ENCODE peak calls at places on chromosomes 13 and 19, in nine cellular contexts. One of them, this sample, is unnamed.
A peak's percentile ranks its signal among the peaks of the same experiment; 100 is the strongest.

GRCh38 chr13:75788494-75788991 is 152.4 kb downstream of the LMO7 start:
- DNase-seq in activated T-helper 1 cell treated with Interleukin-2 at 50 U/mL for 16 hours: no peak
- DNase-seq in activated T-helper 2 cell treated with anti-CD3 and anti-CD28 coated beads, Interferon-gamma antibody, Interleukin-2, Interleukin-4, amounts not matched to agents 10 μg/mL and 5 μg/mL and 100 μg/mL, durations not matched to agents 14 hours and 24 hours and 36 hours: no peak
- DNase-seq in naive thymus-derived CD4-positive, alpha-beta T cell: no peak
- DNase-seq in NCI-H187: no peak
- DNase-seq in SHP77: no peak
- DNase-seq in effector CD4-positive, alpha-beta T cell: no peak
- DNase-seq in neural progenitor cell: no peak
- DNase-seq in H54: no peak
- DNase-seq in this sample: peak; percentile 62

GRCh38 chr19:14198384-14199376 is 7.3 kb downstream of the ADGRL1 start:
- DNase-seq in neural progenitor cell: no peak
- DNase-seq in activated T-helper 2 cell treated with anti-CD3 and anti-CD28 coated beads, Interferon-gamma antibody, Interleukin-2, Interleukin-4, amounts not matched to agents 10 μg/mL and 5 μg/mL and 100 μg/mL, durations not matched to agents 14 hours and 24 hours and 36 hours: no peak
- DNase-seq in SHP77: no peak
- DNase-seq in H54: no peak
- DNase-seq in activated T-helper 1 cell treated with Interleukin-2 at 50 U/mL for 16 hours: no peak
- DNase-seq in NCI-H187: no peak
- DNase-seq in effector CD4-positive, alpha-beta T cell: no peak
- DNase-seq in naive thymus-derived CD4-positive, alpha-beta T cell: no peak
- DNase-seq in this sample: no peak

GRCh38 chr19:16536130-16536529 is 6.1 kb downstream of the CHERP start:
- DNase-seq in NCI-H187: no peak
- DNase-seq in neural progenitor cell: no peak
- DNase-seq in activated T-helper 1 cell treated with Interleukin-2 at 50 U/mL for 16 hours: no peak
- DNase-seq in effector CD4-positive, alpha-beta T cell: no peak
- DNase-seq in activated T-helper 2 cell treated with anti-CD3 and anti-CD28 coated beads, Interferon-gamma antibody, Interleukin-2, Interleukin-4, amounts not matched to agents 10 μg/mL and 5 μg/mL and 100 μg/mL, durations not matched to agents 14 hours and 24 hours and 36 hours: no peak
- DNase-seq in naive thymus-derived CD4-positive, alpha-beta T cell: no peak
- DNase-seq in H54: no peak
- DNase-seq in SHP77: no peak
- DNase-seq in this sample: no peak

GRCh38 chr19:47790398-47790814 is 11.9 kb downstream of the SELENOW start:
- DNase-seq in SHP77: peak; percentile 78
- DNase-seq in activated T-helper 1 cell treated with Interleukin-2 at 50 U/mL for 16 hours: peak; percentile 64
- DNase-seq in activated T-helper 2 cell treated with anti-CD3 and anti-CD28 coated beads, Interferon-gamma antibody, Interleukin-2, Interleukin-4, amounts not matched to agents 10 μg/mL and 5 μg/mL and 100 μg/mL, durations not matched to agents 14 hours and 24 hours and 36 hours: peak; percentile 62
- DNase-seq in effector CD4-positive, alpha-beta T cell: peak; percentile 84
- DNase-seq in neural progenitor cell: peak; percentile 96
- DNase-seq in naive thymus-derived CD4-positive, alpha-beta T cell: peak; percentile 74
- DNase-seq in NCI-H187: peak; percentile 23
- DNase-seq in H54: peak; percentile 52
- DNase-seq in this sample: peak; percentile 84

GRCh38 chr13:21208755-21209154 is 32.3 kb downstream of the MRPL57 start:
- DNase-seq in effector CD4-positive, alpha-beta T cell: no peak
- DNase-seq in SHP77: no peak
- DNase-seq in neural progenitor cell: no peak
- DNase-seq in naive thymus-derived CD4-positive, alpha-beta T cell: no peak
- DNase-seq in activated T-helper 1 cell treated with Interleukin-2 at 50 U/mL for 16 hours: no peak
- DNase-seq in H54: no peak
- DNase-seq in NCI-H187: no peak
- DNase-seq in activated T-helper 2 cell treated with anti-CD3 and anti-CD28 coated beads, Interferon-gamma antibody, Interleukin-2, Interleukin-4, amounts not matched to agents 10 μg/mL and 5 μg/mL and 100 μg/mL, durations not matched to agents 14 hours and 24 hours and 36 hours: no peak
- DNase-seq in this sample: no peak

GRCh38 chr13:94542917-94543316 is 53.0 kb downstream of the TGDS start:
- DNase-seq in activated T-helper 1 cell treated with Interleukin-2 at 50 U/mL for 16 hours: no peak
- DNase-seq in activated T-helper 2 cell treated with anti-CD3 and anti-CD28 coated beads, Interferon-gamma antibody, Interleukin-2, Interleukin-4, amounts not matched to agents 10 μg/mL and 5 μg/mL and 100 μg/mL, durations not matched to agents 14 hours and 24 hours and 36 hours: no peak
- DNase-seq in SHP77: no peak
- DNase-seq in NCI-H187: no peak
- DNase-seq in naive thymus-derived CD4-positive, alpha-beta T cell: no peak
- DNase-seq in neural progenitor cell: no peak
- DNase-seq in H54: no peak
- DNase-seq in effector CD4-positive, alpha-beta T cell: no peak
- DNase-seq in this sample: no peak

GRCh38 chr19:51472607-51473006 is 5.7 kb upstream of the CEACAM18 start:
- DNase-seq in neural progenitor cell: no peak
- DNase-seq in activated T-helper 2 cell treated with anti-CD3 and anti-CD28 coated beads, Interferon-gamma antibody, Interleukin-2, Interleukin-4, amounts not matched to agents 10 μg/mL and 5 μg/mL and 100 μg/mL, durations not matched to agents 14 hours and 24 hours and 36 hours: no peak
- DNase-seq in effector CD4-positive, alpha-beta T cell: no peak
- DNase-seq in activated T-helper 1 cell treated with Interleukin-2 at 50 U/mL for 16 hours: no peak
- DNase-seq in NCI-H187: no peak
- DNase-seq in naive thymus-derived CD4-positive, alpha-beta T cell: no peak
- DNase-seq in H54: no peak
- DNase-seq in SHP77: no peak
- DNase-seq in this sample: no peak

GRCh38 chr13:27401210-27401609 is 23.2 kb upstream of the GTF3A start:
- DNase-seq in H54: no peak
- DNase-seq in effector CD4-positive, alpha-beta T cell: no peak
- DNase-seq in activated T-helper 2 cell treated with anti-CD3 and anti-CD28 coated beads, Interferon-gamma antibody, Interleukin-2, Interleukin-4, amounts not matched to agents 10 μg/mL and 5 μg/mL and 100 μg/mL, durations not matched to agents 14 hours and 24 hours and 36 hours: no peak
- DNase-seq in activated T-helper 1 cell treated with Interleukin-2 at 50 U/mL for 16 hours: no peak
- DNase-seq in NCI-H187: no peak
- DNase-seq in neural progenitor cell: no peak
- DNase-seq in SHP77: no peak
- DNase-seq in naive thymus-derived CD4-positive, alpha-beta T cell: no peak
- DNase-seq in this sample: no peak

GRCh38 chr13:35953537-35954206 is 177.5 kb downstream of the DCLK1 start:
- DNase-seq in naive thymus-derived CD4-positive, alpha-beta T cell: no peak
- DNase-seq in activated T-helper 1 cell treated with Interleukin-2 at 50 U/mL for 16 hours: no peak
- DNase-seq in SHP77: peak; percentile 97
- DNase-seq in activated T-helper 2 cell treated with anti-CD3 and anti-CD28 coated beads, Interferon-gamma antibody, Interleukin-2, Interleukin-4, amounts not matched to agents 10 μg/mL and 5 μg/mL and 100 μg/mL, durations not matched to agents 14 hours and 24 hours and 36 hours: no peak
- DNase-seq in effector CD4-positive, alpha-beta T cell: no peak
- DNase-seq in NCI-H187: peak; percentile 83
- DNase-seq in neural progenitor cell: peak; percentile 86
- DNase-seq in H54: peak; percentile 8
- DNase-seq in this sample: peak; percentile 95

GRCh38 chr13:76812971-76813691 is 73.1 kb downstream of the KCTD12 start:
- DNase-seq in H54: no peak
- DNase-seq in neural progenitor cell: no peak
- DNase-seq in effector CD4-positive, alpha-beta T cell: no peak
- DNase-seq in SHP77: no peak
- DNase-seq in naive thymus-derived CD4-positive, alpha-beta T cell: no peak
- DNase-seq in activated T-helper 1 cell treated with Interleukin-2 at 50 U/mL for 16 hours: no peak
- DNase-seq in activated T-helper 2 cell treated with anti-CD3 and anti-CD28 coated beads, Interferon-gamma antibody, Interleukin-2, Interleukin-4, amounts not matched to agents 10 μg/mL and 5 μg/mL and 100 μg/mL, durations not matched to agents 14 hours and 24 hours and 36 hours: no peak
- DNase-seq in NCI-H187: no peak
- DNase-seq in this sample: no peak

GRCh38 chr19:42023121-42023942 is 29.3 kb upstream of the ATP1A3 start:
- DNase-seq in effector CD4-positive, alpha-beta T cell: no peak
- DNase-seq in neural progenitor cell: peak; percentile 55
- DNase-seq in NCI-H187: no peak
- DNase-seq in naive thymus-derived CD4-positive, alpha-beta T cell: no peak
- DNase-seq in activated T-helper 2 cell treated with anti-CD3 and anti-CD28 coated beads, Interferon-gamma antibody, Interleukin-2, Interleukin-4, amounts not matched to agents 10 μg/mL and 5 μg/mL and 100 μg/mL, durations not matched to agents 14 hours and 24 hours and 36 hours: no peak
- DNase-seq in activated T-helper 1 cell treated with Interleukin-2 at 50 U/mL for 16 hours: no peak
- DNase-seq in SHP77: peak; percentile 10
- DNase-seq in H54: no peak
- DNase-seq in this sample: peak; percentile 8

GRCh38 chr19:17830567-17831418 is 9.5 kb upstream of the INSL3 start:
- DNase-seq in effector CD4-positive, alpha-beta T cell: no peak
- DNase-seq in neural progenitor cell: peak; percentile 96
- DNase-seq in H54: peak; percentile 92
- DNase-seq in activated T-helper 2 cell treated with anti-CD3 and anti-CD28 coated beads, Interferon-gamma antibody, Interleukin-2, Interleukin-4, amounts not matched to agents 10 μg/mL and 5 μg/mL and 100 μg/mL, durations not matched to agents 14 hours and 24 hours and 36 hours: peak; percentile 24
- DNase-seq in naive thymus-derived CD4-positive, alpha-beta T cell: peak; percentile 26
- DNase-seq in activated T-helper 1 cell treated with Interleukin-2 at 50 U/mL for 16 hours: no peak
- DNase-seq in NCI-H187: peak; percentile 74
- DNase-seq in SHP77: peak; percentile 84
- DNase-seq in this sample: peak; percentile 91

GRCh38 chr13:43991773-43992201 is 112.1 kb downstream of the LACC1 start:
- DNase-seq in H54: no peak
- DNase-seq in SHP77: no peak
- DNase-seq in effector CD4-positive, alpha-beta T cell: no peak
- DNase-seq in naive thymus-derived CD4-positive, alpha-beta T cell: no peak
- DNase-seq in activated T-helper 1 cell treated with Interleukin-2 at 50 U/mL for 16 hours: no peak
- DNase-seq in activated T-helper 2 cell treated with anti-CD3 and anti-CD28 coated beads, Interferon-gamma antibody, Interleukin-2, Interleukin-4, amounts not matched to agents 10 μg/mL and 5 μg/mL and 100 μg/mL, durations not matched to agents 14 hours and 24 hours and 36 hours: no peak
- DNase-seq in neural progenitor cell: no peak
- DNase-seq in NCI-H187: no peak
- DNase-seq in this sample: no peak

GRCh38 chr13:100130092-100130491 is 41.2 kb downstream of the PCCA start:
- DNase-seq in activated T-helper 1 cell treated with Interleukin-2 at 50 U/mL for 16 hours: no peak
- DNase-seq in NCI-H187: no peak
- DNase-seq in SHP77: no peak
- DNase-seq in naive thymus-derived CD4-positive, alpha-beta T cell: no peak
- DNase-seq in H54: no peak
- DNase-seq in neural progenitor cell: no peak
- DNase-seq in activated T-helper 2 cell treated with anti-CD3 and anti-CD28 coated beads, Interferon-gamma antibody, Interleukin-2, Interleukin-4, amounts not matched to agents 10 μg/mL and 5 μg/mL and 100 μg/mL, durations not matched to agents 14 hours and 24 hours and 36 hours: no peak
- DNase-seq in effector CD4-positive, alpha-beta T cell: no peak
- DNase-seq in this sample: no peak

GRCh38 chr19:7006305-7006704 is 14.9 kb downstream of the MBD3L2B start:
- DNase-seq in activated T-helper 1 cell treated with Interleukin-2 at 50 U/mL for 16 hours: no peak
- DNase-seq in effector CD4-positive, alpha-beta T cell: no peak
- DNase-seq in naive thymus-derived CD4-positive, alpha-beta T cell: no peak
- DNase-seq in SHP77: no peak
- DNase-seq in activated T-helper 2 cell treated with anti-CD3 and anti-CD28 coated beads, Interferon-gamma antibody, Interleukin-2, Interleukin-4, amounts not matched to agents 10 μg/mL and 5 μg/mL and 100 μg/mL, durations not matched to agents 14 hours and 24 hours and 36 hours: no peak
- DNase-seq in NCI-H187: no peak
- DNase-seq in H54: no peak
- DNase-seq in neural progenitor cell: no peak
- DNase-seq in this sample: no peak

GRCh38 chr13:52925775-52926285 is 77.4 kb upstream of the PCDH8 start:
- DNase-seq in SHP77: peak; percentile 79
- DNase-seq in effector CD4-positive, alpha-beta T cell: no peak
- DNase-seq in NCI-H187: peak; percentile 59
- DNase-seq in activated T-helper 2 cell treated with anti-CD3 and anti-CD28 coated beads, Interferon-gamma antibody, Interleukin-2, Interleukin-4, amounts not matched to agents 10 μg/mL and 5 μg/mL and 100 μg/mL, durations not matched to agents 14 hours and 24 hours and 36 hours: no peak
- DNase-seq in naive thymus-derived CD4-positive, alpha-beta T cell: no peak
- DNase-seq in neural progenitor cell: no peak
- DNase-seq in activated T-helper 1 cell treated with Interleukin-2 at 50 U/mL for 16 hours: no peak
- DNase-seq in H54: no peak
- DNase-seq in this sample: peak; percentile 87

GRCh38 chr13:114054269-114054668 is 78.2 kb downstream of the RASA3 start:
- DNase-seq in effector CD4-positive, alpha-beta T cell: no peak
- DNase-seq in NCI-H187: no peak
- DNase-seq in SHP77: no peak
- DNase-seq in activated T-helper 1 cell treated with Interleukin-2 at 50 U/mL for 16 hours: no peak
- DNase-seq in activated T-helper 2 cell treated with anti-CD3 and anti-CD28 coated beads, Interferon-gamma antibody, Interleukin-2, Interleukin-4, amounts not matched to agents 10 μg/mL and 5 μg/mL and 100 μg/mL, durations not matched to agents 14 hours and 24 hours and 36 hours: no peak
- DNase-seq in neural progenitor cell: no peak
- DNase-seq in naive thymus-derived CD4-positive, alpha-beta T cell: no peak
- DNase-seq in H54: peak; percentile 65
- DNase-seq in this sample: no peak

GRCh38 chr13:97432232-97432916 is 1.6 kb upstream of the RAP2A start:
- DNase-seq in NCI-H187: no peak
- DNase-seq in activated T-helper 2 cell treated with anti-CD3 and anti-CD28 coated beads, Interferon-gamma antibody, Interleukin-2, Interleukin-4, amounts not matched to agents 10 μg/mL and 5 μg/mL and 100 μg/mL, durations not matched to agents 14 hours and 24 hours and 36 hours: no peak
- DNase-seq in naive thymus-derived CD4-positive, alpha-beta T cell: no peak
- DNase-seq in effector CD4-positive, alpha-beta T cell: no peak
- DNase-seq in neural progenitor cell: no peak
- DNase-seq in activated T-helper 1 cell treated with Interleukin-2 at 50 U/mL for 16 hours: no peak
- DNase-seq in SHP77: no peak
- DNase-seq in H54: no peak
- DNase-seq in this sample: peak; percentile 22

GRCh38 chr19:38944981-38945506 is 14.3 kb downstream of the MRPS12 start:
- DNase-seq in NCI-H187: no peak
- DNase-seq in H54: no peak
- DNase-seq in naive thymus-derived CD4-positive, alpha-beta T cell: no peak
- DNase-seq in activated T-helper 1 cell treated with Interleukin-2 at 50 U/mL for 16 hours: no peak
- DNase-seq in effector CD4-positive, alpha-beta T cell: no peak
- DNase-seq in neural progenitor cell: no peak
- DNase-seq in activated T-helper 2 cell treated with anti-CD3 and anti-CD28 coated beads, Interferon-gamma antibody, Interleukin-2, Interleukin-4, amounts not matched to agents 10 μg/mL and 5 μg/mL and 100 μg/mL, durations not matched to agents 14 hours and 24 hours and 36 hours: no peak
- DNase-seq in SHP77: peak; percentile 72
- DNase-seq in this sample: no peak

GRCh38 chr13:30133554-30133912 is 173.8 kb downstream of the KATNAL1 start:
- DNase-seq in activated T-helper 2 cell treated with anti-CD3 and anti-CD28 coated beads, Interferon-gamma antibody, Interleukin-2, Interleukin-4, amounts not matched to agents 10 μg/mL and 5 μg/mL and 100 μg/mL, durations not matched to agents 14 hours and 24 hours and 36 hours: no peak
- DNase-seq in activated T-helper 1 cell treated with Interleukin-2 at 50 U/mL for 16 hours: no peak
- DNase-seq in effector CD4-positive, alpha-beta T cell: no peak
- DNase-seq in H54: no peak
- DNase-seq in SHP77: no peak
- DNase-seq in neural progenitor cell: no peak
- DNase-seq in naive thymus-derived CD4-positive, alpha-beta T cell: no peak
- DNase-seq in NCI-H187: no peak
- DNase-seq in this sample: no peak

GRCh38 chr13:40777166-40777956 is 6.4 kb upstream of the MRPS31 start:
- DNase-seq in NCI-H187: no peak
- DNase-seq in H54: no peak
- DNase-seq in effector CD4-positive, alpha-beta T cell: peak; percentile 11
- DNase-seq in naive thymus-derived CD4-positive, alpha-beta T cell: no peak
- DNase-seq in activated T-helper 2 cell treated with anti-CD3 and anti-CD28 coated beads, Interferon-gamma antibody, Interleukin-2, Interleukin-4, amounts not matched to agents 10 μg/mL and 5 μg/mL and 100 μg/mL, durations not matched to agents 14 hours and 24 hours and 36 hours: peak; percentile 36
- DNase-seq in neural progenitor cell: peak; percentile 66
- DNase-seq in activated T-helper 1 cell treated with Interleukin-2 at 50 U/mL for 16 hours: no peak
- DNase-seq in SHP77: peak; percentile 68
- DNase-seq in this sample: peak; percentile 79

GRCh38 chr19:56839665-56840451 is 668 bp downstream of the PEG3 start:
- DNase-seq in effector CD4-positive, alpha-beta T cell: no peak
- DNase-seq in SHP77: no peak
- DNase-seq in NCI-H187: no peak
- DNase-seq in activated T-helper 2 cell treated with anti-CD3 and anti-CD28 coated beads, Interferon-gamma antibody, Interleukin-2, Interleukin-4, amounts not matched to agents 10 μg/mL and 5 μg/mL and 100 μg/mL, durations not matched to agents 14 hours and 24 hours and 36 hours: no peak
- DNase-seq in neural progenitor cell: no peak
- DNase-seq in naive thymus-derived CD4-positive, alpha-beta T cell: no peak
- DNase-seq in activated T-helper 1 cell treated with Interleukin-2 at 50 U/mL for 16 hours: no peak
- DNase-seq in H54: no peak
- DNase-seq in this sample: peak; percentile 99

GRCh38 chr19:45137179-45137761 is 23.5 kb downstream of the NKPD1 start:
- DNase-seq in SHP77: no peak
- DNase-seq in activated T-helper 1 cell treated with Interleukin-2 at 50 U/mL for 16 hours: no peak
- DNase-seq in activated T-helper 2 cell treated with anti-CD3 and anti-CD28 coated beads, Interferon-gamma antibody, Interleukin-2, Interleukin-4, amounts not matched to agents 10 μg/mL and 5 μg/mL and 100 μg/mL, durations not matched to agents 14 hours and 24 hours and 36 hours: no peak
- DNase-seq in NCI-H187: no peak
- DNase-seq in effector CD4-positive, alpha-beta T cell: no peak
- DNase-seq in naive thymus-derived CD4-positive, alpha-beta T cell: no peak
- DNase-seq in neural progenitor cell: no peak
- DNase-seq in H54: no peak
- DNase-seq in this sample: no peak

GRCh38 chr19:33094504-33095067 is 13.6 kb downstream of the GPATCH1 start:
- DNase-seq in activated T-helper 2 cell treated with anti-CD3 and anti-CD28 coated beads, Interferon-gamma antibody, Interleukin-2, Interleukin-4, amounts not matched to agents 10 μg/mL and 5 μg/mL and 100 μg/mL, durations not matched to agents 14 hours and 24 hours and 36 hours: no peak
- DNase-seq in H54: no peak
- DNase-seq in SHP77: no peak
- DNase-seq in activated T-helper 1 cell treated with Interleukin-2 at 50 U/mL for 16 hours: no peak
- DNase-seq in effector CD4-positive, alpha-beta T cell: no peak
- DNase-seq in NCI-H187: no peak
- DNase-seq in naive thymus-derived CD4-positive, alpha-beta T cell: no peak
- DNase-seq in neural progenitor cell: no peak
- DNase-seq in this sample: peak; percentile 88

GRCh38 chr13:32150794-32151193 is 119.2 kb downstream of the FRY start:
- DNase-seq in SHP77: no peak
- DNase-seq in H54: no peak
- DNase-seq in neural progenitor cell: no peak
- DNase-seq in activated T-helper 1 cell treated with Interleukin-2 at 50 U/mL for 16 hours: no peak
- DNase-seq in activated T-helper 2 cell treated with anti-CD3 and anti-CD28 coated beads, Interferon-gamma antibody, Interleukin-2, Interleukin-4, amounts not matched to agents 10 μg/mL and 5 μg/mL and 100 μg/mL, durations not matched to agents 14 hours and 24 hours and 36 hours: no peak
- DNase-seq in naive thymus-derived CD4-positive, alpha-beta T cell: no peak
- DNase-seq in NCI-H187: no peak
- DNase-seq in effector CD4-positive, alpha-beta T cell: no peak
- DNase-seq in this sample: no peak

GRCh38 chr19:47507031-47507430 is 7.8 kb downstream of the NAPA start:
- DNase-seq in neural progenitor cell: no peak
- DNase-seq in naive thymus-derived CD4-positive, alpha-beta T cell: no peak
- DNase-seq in activated T-helper 1 cell treated with Interleukin-2 at 50 U/mL for 16 hours: no peak
- DNase-seq in H54: no peak
- DNase-seq in SHP77: no peak
- DNase-seq in activated T-helper 2 cell treated with anti-CD3 and anti-CD28 coated beads, Interferon-gamma antibody, Interleukin-2, Interleukin-4, amounts not matched to agents 10 μg/mL and 5 μg/mL and 100 μg/mL, durations not matched to agents 14 hours and 24 hours and 36 hours: no peak
- DNase-seq in NCI-H187: no peak
- DNase-seq in effector CD4-positive, alpha-beta T cell: no peak
- DNase-seq in this sample: peak; percentile 60

GRCh38 chr13:83372786-83373185 is 509.5 kb downstream of the SLITRK1 start:
- DNase-seq in NCI-H187: no peak
- DNase-seq in naive thymus-derived CD4-positive, alpha-beta T cell: no peak
- DNase-seq in SHP77: no peak
- DNase-seq in neural progenitor cell: no peak
- DNase-seq in activated T-helper 2 cell treated with anti-CD3 and anti-CD28 coated beads, Interferon-gamma antibody, Interleukin-2, Interleukin-4, amounts not matched to agents 10 μg/mL and 5 μg/mL and 100 μg/mL, durations not matched to agents 14 hours and 24 hours and 36 hours: no peak
- DNase-seq in activated T-helper 1 cell treated with Interleukin-2 at 50 U/mL for 16 hours: no peak
- DNase-seq in H54: no peak
- DNase-seq in effector CD4-positive, alpha-beta T cell: no peak
- DNase-seq in this sample: no peak

GRCh38 chr19:55384576-55385235 is 614 bp upstream of the TMEM238 start:
- DNase-seq in SHP77: no peak
- DNase-seq in effector CD4-positive, alpha-beta T cell: no peak
- DNase-seq in H54: no peak
- DNase-seq in naive thymus-derived CD4-positive, alpha-beta T cell: no peak
- DNase-seq in neural progenitor cell: no peak
- DNase-seq in activated T-helper 1 cell treated with Interleukin-2 at 50 U/mL for 16 hours: no peak
- DNase-seq in NCI-H187: peak; percentile 24
- DNase-seq in activated T-helper 2 cell treated with anti-CD3 and anti-CD28 coated beads, Interferon-gamma antibody, Interleukin-2, Interleukin-4, amounts not matched to agents 10 μg/mL and 5 μg/mL and 100 μg/mL, durations not matched to agents 14 hours and 24 hours and 36 hours: no peak
- DNase-seq in this sample: peak; percentile 48

GRCh38 chr19:46288896-46289588 is 7.8 kb upstream of the HIF3A start:
- DNase-seq in activated T-helper 1 cell treated with Interleukin-2 at 50 U/mL for 16 hours: no peak
- DNase-seq in effector CD4-positive, alpha-beta T cell: no peak
- DNase-seq in activated T-helper 2 cell treated with anti-CD3 and anti-CD28 coated beads, Interferon-gamma antibody, Interleukin-2, Interleukin-4, amounts not matched to agents 10 μg/mL and 5 μg/mL and 100 μg/mL, durations not matched to agents 14 hours and 24 hours and 36 hours: no peak
- DNase-seq in neural progenitor cell: no peak
- DNase-seq in H54: peak; percentile 65
- DNase-seq in NCI-H187: no peak
- DNase-seq in SHP77: no peak
- DNase-seq in naive thymus-derived CD4-positive, alpha-beta T cell: no peak
- DNase-seq in this sample: no peak

GRCh38 chr13:21884299-21884878 is 213.5 kb downstream of the FGF9 start:
- DNase-seq in neural progenitor cell: no peak
- DNase-seq in activated T-helper 1 cell treated with Interleukin-2 at 50 U/mL for 16 hours: no peak
- DNase-seq in SHP77: peak; percentile 79
- DNase-seq in effector CD4-positive, alpha-beta T cell: no peak
- DNase-seq in NCI-H187: peak; percentile 2
- DNase-seq in activated T-helper 2 cell treated with anti-CD3 and anti-CD28 coated beads, Interferon-gamma antibody, Interleukin-2, Interleukin-4, amounts not matched to agents 10 μg/mL and 5 μg/mL and 100 μg/mL, durations not matched to agents 14 hours and 24 hours and 36 hours: no peak
- DNase-seq in naive thymus-derived CD4-positive, alpha-beta T cell: no peak
- DNase-seq in H54: no peak
- DNase-seq in this sample: no peak

GRCh38 chr13:51000058-51000457 is 90.5 kb downstream of the RNASEH2B start:
- DNase-seq in H54: no peak
- DNase-seq in SHP77: no peak
- DNase-seq in NCI-H187: no peak
- DNase-seq in activated T-helper 1 cell treated with Interleukin-2 at 50 U/mL for 16 hours: no peak
- DNase-seq in neural progenitor cell: no peak
- DNase-seq in naive thymus-derived CD4-positive, alpha-beta T cell: no peak
- DNase-seq in effector CD4-positive, alpha-beta T cell: no peak
- DNase-seq in activated T-helper 2 cell treated with anti-CD3 and anti-CD28 coated beads, Interferon-gamma antibody, Interleukin-2, Interleukin-4, amounts not matched to agents 10 μg/mL and 5 μg/mL and 100 μg/mL, durations not matched to agents 14 hours and 24 hours and 36 hours: no peak
- DNase-seq in this sample: no peak